ENCODE peak calls at places on chromosome 17, in four cellular contexts. T is psoas muscle, M is Calu3, A is nephron progenitor cell. B is an unnamed sample.

GRCh38 chr17:55420776-55421178 is 858 bp downstream of the MMD start:
- DNase-seq in T (peak), M (peak), A (peak), B (peak)

GRCh38 chr17:76594676-76595075 is 9.0 kb upstream of the ST6GALNAC2 start:
- DNase-seq in T (no peak), M (no peak), A (no peak), B (no peak)

GRCh38 chr17:38728290-38728831 is 1.8 kb upstream of the CISD3 start:
- DNase-seq in T (no peak), M (no peak), A (no peak), B (no peak)

GRCh38 chr17:77308768-77309726 is 168.3 kb downstream of the SEC14L1 start:
- DNase-seq in T (no peak), M (no peak), A (no peak), B (no peak)

GRCh38 chr17:28684963-28685362 is 23.0 kb downstream of the SUPT6H start:
- DNase-seq in T (no peak), M (no peak), A (no peak), B (no peak)

GRCh38 chr17:50938821-50939541 is 72.8 kb upstream of the TOB1 start:
- DNase-seq in T (no peak), M (no peak), A (no peak), B (no peak)

GRCh38 chr17:27861979-27862378 is 31.2 kb downstream of the LYRM9 start:
- DNase-seq in T (no peak), M (no peak), A (no peak), B (no peak)

GRCh38 chr17:60729854-60730253 is 52.2 kb downstream of the BCAS3 start:
- DNase-seq in T (no peak), M (peak), A (no peak), B (no peak)

GRCh38 chr17:82382933-82383255 is 11.3 kb downstream of the UTS2R start:
- DNase-seq in T (no peak), M (no peak), A (no peak), B (no peak)
- TF ChIP-seq CTCF in T (no peak), M (no peak), A (no peak), B (no peak)

DNA sequence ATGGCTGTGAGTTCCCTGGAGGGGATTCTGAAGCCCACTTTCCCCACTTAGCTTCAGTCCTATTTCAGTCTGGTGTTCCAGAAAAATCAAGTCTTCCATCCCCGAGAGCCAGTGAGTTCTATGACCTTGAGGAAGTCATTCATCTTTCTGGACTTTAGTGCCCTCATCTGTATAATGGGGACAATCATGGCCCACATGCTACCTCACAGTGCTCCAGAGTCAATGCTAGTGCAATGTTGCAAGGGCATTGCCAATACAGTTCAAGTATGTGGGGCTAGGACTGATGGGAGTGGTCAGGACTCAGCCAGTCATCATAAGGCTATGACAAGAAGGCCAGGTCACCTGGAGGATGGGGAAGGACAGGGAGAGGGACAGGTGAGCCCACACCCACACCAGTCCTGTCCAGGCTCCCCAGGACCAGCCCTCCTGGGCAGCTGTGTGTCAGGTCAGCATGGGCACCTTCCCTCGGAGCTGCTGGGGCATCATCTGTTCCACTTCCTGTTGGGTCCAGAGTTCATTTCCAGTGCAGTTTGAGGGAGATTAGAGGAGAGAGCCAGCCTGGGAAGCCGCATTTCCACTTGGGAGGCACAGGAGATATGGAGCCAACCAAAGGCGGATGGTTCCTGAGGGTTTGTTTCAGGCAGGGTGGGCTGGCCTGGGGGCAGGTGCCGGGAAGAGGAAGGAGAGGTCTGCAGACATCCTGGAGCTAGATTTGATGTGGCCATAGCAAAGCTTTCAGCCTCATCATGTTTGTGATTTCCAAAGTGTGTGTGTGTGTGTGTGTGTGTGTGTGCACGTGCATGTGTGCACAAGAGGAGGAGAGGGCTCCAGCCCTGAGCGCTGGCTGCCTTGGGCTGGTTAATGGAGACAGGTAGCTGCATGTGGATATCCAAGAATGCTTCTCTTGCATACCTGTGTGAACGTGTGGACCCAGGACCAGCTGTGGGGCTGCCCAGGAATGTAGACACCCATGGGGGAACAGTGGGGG is 3.9 kb upstream of the WNT9B start:
- DNase-seq in T (no peak), M (no peak), A (no peak), B (no peak)
- TF ChIP-seq CTCF in T (no peak), M (no peak), A (no peak), B (no peak)

GRCh38 chr17:57158296-57158695 is 73.2 kb downstream of the AKAP1 start:
- DNase-seq in T (no peak), M (no peak), A (no peak), B (no peak)
- TF ChIP-seq CTCF in T (no peak), M (no peak), A (no peak), B (no peak)

DNA sequence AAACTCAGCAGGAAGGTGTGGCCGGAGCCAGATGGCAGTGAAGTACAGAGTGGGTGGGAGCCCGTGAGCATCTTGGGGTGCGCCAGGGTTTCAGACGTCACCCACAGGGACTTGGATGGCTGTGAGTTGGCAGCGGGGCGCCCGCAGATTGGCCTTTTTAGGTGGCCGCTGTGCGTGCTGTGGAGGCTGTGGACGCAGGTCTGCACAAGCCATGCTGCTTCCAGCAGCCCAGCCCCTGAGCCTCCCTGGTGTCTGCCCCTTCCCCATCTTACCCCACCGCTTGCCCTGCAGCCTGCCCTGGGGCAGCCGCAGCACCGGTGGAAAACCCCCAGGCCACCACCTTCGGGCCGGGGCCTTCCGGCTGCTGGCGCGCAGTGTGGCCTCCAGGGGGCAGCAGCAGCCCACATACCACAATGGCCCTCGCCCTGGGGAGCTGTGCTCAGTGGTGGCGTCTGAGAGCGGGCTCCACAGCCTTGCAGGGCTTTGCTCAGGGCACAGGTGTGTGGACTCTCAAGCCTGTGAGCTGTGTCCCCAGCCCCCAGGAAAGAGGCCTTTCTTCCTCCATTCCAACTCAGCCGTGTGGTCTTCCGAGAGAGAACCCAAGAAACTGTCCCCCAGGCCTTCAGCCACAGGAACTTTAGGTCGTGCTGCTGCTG is 11.8 kb downstream of the ENDOV start:
- DNase-seq in T (peak), M (peak), A (peak), B (peak)
- TF ChIP-seq CTCF in T (peak), M (peak), A (peak), B (peak)

DNA sequence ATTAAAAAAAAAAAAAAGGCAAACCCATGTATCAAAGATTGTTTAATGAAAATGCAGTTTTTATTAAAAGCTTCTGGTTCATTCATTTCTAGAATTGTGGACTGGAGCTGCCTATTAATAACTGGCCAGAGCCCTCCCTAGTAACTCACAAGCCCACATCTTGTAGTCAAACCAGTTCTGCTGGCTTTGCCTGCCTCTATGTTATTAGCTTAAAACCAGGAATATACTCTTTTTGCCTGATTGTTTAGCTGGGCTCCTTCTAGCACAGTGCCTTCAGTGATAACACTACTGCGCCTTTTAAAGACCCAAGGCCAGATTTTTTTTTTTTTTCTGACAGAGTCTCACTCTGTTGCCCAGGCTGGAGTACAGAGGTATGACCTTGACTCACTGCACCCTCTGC is 26.0 kb downstream of the TAC4 start:
- DNase-seq in T (no peak), M (peak), A (no peak), B (no peak)
- TF ChIP-seq CTCF in T (no peak), M (no peak), A (no peak), B (no peak)

GRCh38 chr17:48484256-48484655 is 46.6 kb downstream of the HOXB1 start:
- DNase-seq in T (no peak), M (no peak), A (no peak), B (no peak)

GRCh38 chr17:48488548-48489106 is 42.2 kb downstream of the HOXB1 start:
- DNase-seq in T (no peak), M (peak), A (no peak), B (no peak)

GRCh38 chr17:48484850-48485249 is 46.0 kb downstream of the HOXB1 start:
- DNase-seq in T (no peak), M (no peak), A (no peak), B (no peak)

GRCh38 chr17:48487221-48487620 is 43.6 kb downstream of the HOXB1 start:
- DNase-seq in T (no peak), M (no peak), A (no peak), B (no peak)

GRCh38 chr17:48486557-48486956 is 44.3 kb downstream of the HOXB1 start:
- DNase-seq in T (peak), M (peak), A (no peak), B (no peak)
- TF ChIP-seq CTCF in T (no peak), M (no peak), A (no peak), B (no peak)

GRCh38 chr17:49468827-49469385 is 26.2 kb upstream of the NGFR start:
- DNase-seq in T (peak), M (no peak), A (no peak), B (no peak)

GRCh38 chr17:49469831-49470568 is 25.1 kb upstream of the NGFR start:
- DNase-seq in T (peak), M (no peak), A (peak), B (peak)

GRCh38 chr17:49471769-49472168 is 23.3 kb upstream of the NGFR start:
- DNase-seq in T (no peak), M (no peak), A (no peak), B (no peak)

GRCh38 chr17:49472527-49472926 is 22.6 kb upstream of the NGFR start:
- DNase-seq in T (no peak), M (no peak), A (peak), B (no peak)

GRCh38 chr17:49471089-49471683 is 23.9 kb upstream of the NGFR start:
- DNase-seq in T (peak), M (no peak), A (no peak), B (no peak)
- TF ChIP-seq CTCF in T (no peak), M (no peak), A (no peak), B (no peak)

GRCh38 chr17:34384822-34385605 is 22.0 kb upstream of the CCL1 start:
- DNase-seq in T (no peak), M (no peak), A (no peak), B (no peak)

GRCh38 chr17:34382586-34383224 is 19.7 kb upstream of the CCL1 start:
- DNase-seq in T (no peak), M (no peak), A (no peak), B (no peak)

GRCh38 chr17:34383225-34383615 is 20.2 kb upstream of the CCL1 start:
- DNase-seq in T (no peak), M (no peak), A (no peak), B (no peak)

GRCh38 chr17:34386343-34386924 is 23.4 kb upstream of the CCL1 start:
- DNase-seq in T (no peak), M (no peak), A (no peak), B (no peak)

GRCh38 chr17:34384271-34384670 is 21.2 kb upstream of the CCL1 start:
- DNase-seq in T (no peak), M (no peak), A (no peak), B (no peak)
- TF ChIP-seq CTCF in T (no peak), M (no peak), A (no peak), B (no peak)

DNA sequence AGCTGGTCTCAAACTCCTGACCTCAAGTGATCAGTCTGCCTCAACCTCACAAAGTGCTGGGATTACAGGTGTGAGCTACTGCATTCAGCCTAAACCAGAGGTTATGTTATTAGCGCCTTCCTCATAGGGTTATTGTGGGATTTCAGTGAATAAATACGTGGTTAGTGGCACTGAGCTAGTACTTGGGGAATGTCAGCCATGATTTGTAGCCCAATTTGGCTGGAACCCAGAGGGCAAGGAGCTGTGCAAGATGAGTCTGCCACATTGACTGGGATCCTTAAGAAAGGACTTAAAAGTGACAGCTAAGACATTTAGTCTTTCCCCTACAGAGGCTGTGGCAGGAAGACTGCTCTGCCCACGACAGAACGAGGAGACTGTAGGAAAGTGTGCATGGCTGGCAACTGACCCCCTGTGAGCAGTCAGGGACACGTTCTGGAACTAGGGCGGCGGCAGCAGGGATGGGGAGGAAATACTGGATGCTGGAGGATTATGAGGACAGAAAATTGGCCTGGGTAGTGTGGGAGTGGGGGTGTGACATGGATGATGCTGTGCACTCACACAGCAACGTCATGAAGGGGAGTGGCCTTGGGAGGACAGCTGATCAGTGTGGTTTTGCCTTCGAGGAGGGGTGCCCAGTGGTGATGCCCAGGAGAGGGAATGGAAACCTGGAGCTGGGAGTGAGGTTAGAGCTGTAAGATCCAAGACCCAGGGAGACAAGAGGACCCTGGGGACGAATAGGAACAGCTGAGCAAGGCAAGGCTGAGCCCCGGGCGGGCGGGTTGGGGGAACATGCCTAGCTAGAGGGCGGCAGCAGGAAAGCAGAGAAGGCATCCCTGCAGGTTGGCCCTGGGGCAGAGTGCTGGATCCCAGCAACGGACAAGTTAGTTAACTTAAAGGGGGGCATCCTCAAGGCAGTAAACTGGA is 14.5 kb downstream of the ATP5PD start:
- DNase-seq in T (peak), M (peak), A (peak), B (peak)
- TF ChIP-seq CTCF in T (no peak), M (no peak), A (no peak), B (no peak)

GRCh38 chr17:4554997-4555799 is at the start of gene MYBBP1A:
- DNase-seq in T (peak), M (peak), A (peak), B (peak)
- TF ChIP-seq CTCF in T (peak), M (no peak), A (no peak), B (no peak)

B was measured in glutamatergic neuron.